ENCODE peak calls at places on chromosome 12, in five cellular contexts. U is left ventricle myocardium inferior, V is HL-60, L is RWPE1, W is astrocyte of the spinal cord. I is an unnamed sample.
A peak's percentile ranks its signal among the peaks of the same experiment; 100 is the strongest.

GRCh38 chr12:27665704-27666103 is 30.5 kb upstream of the REP15 start:
- DNase-seq in U (no peak), V (no peak), L (no peak), W (no peak), I (no peak)

GRCh38 chr12:2526371-2526770 is 268.4 kb upstream of the FKBP4 start:
- DNase-seq in U (no peak), V (no peak), L (no peak), W (no peak), I (no peak)

GRCh38 chr12:63917864-63918742 is 73.6 kb downstream of the SRGAP1 start:
- DNase-seq in U (no peak), V (peak; percentile 94), L (peak; percentile 90), W (peak; percentile 92), I (peak; percentile 97)

GRCh38 chr12:105036937-105037649 is 47.2 kb downstream of the ALDH1L2 start:
- DNase-seq in U (no peak), V (no peak), L (peak; percentile 8), W (no peak), I (no peak)

GRCh38 chr12:51589060-51589459 is 2.0 kb upstream of the SCN8A start:
- DNase-seq in U (no peak), V (no peak), L (no peak), W (no peak), I (no peak)

GRCh38 chr12:90940872-90941499 is 14.0 kb downstream of the CCER1 start:
- DNase-seq in U (no peak), V (no peak), L (peak; percentile 33), W (peak; percentile 74), I (peak; percentile 68)

GRCh38 chr12:95547522-95548055 is 3.7 kb downstream of the USP44 start:
- DNase-seq in U (no peak), V (no peak), L (no peak), W (peak; percentile 7), I (no peak)

GRCh38 chr12:4044101-4044500 is 170.9 kb upstream of the PARP11 start:
- DNase-seq in U (no peak), V (no peak), L (no peak), W (no peak), I (no peak)

GRCh38 chr12:128661216-128661550 is 162.6 kb downstream of the SLC15A4 start:
- DNase-seq in U (no peak), V (no peak), L (no peak), W (no peak), I (no peak)

GRCh38 chr12:131818821-131819585 is 9.2 kb upstream of the MMP17 start:
- DNase-seq in U (no peak), V (peak; percentile 74), L (no peak), W (no peak), I (no peak)

GRCh38 chr12:532908-533565 is 73.3 kb downstream of the B4GALNT3 start:
- DNase-seq in U (no peak), V (no peak), L (peak; percentile 44), W (no peak), I (peak; percentile 61)

GRCh38 chr12:95200128-95200973 is 16.9 kb downstream of the FGD6 start:
- DNase-seq in U (no peak), V (no peak), L (peak; percentile 20), W (no peak), I (peak; percentile 41)

GRCh38 chr12:82896979-82897378 is 210.3 kb downstream of the TMTC2 start:
- DNase-seq in U (no peak), V (no peak), L (peak; percentile 73), W (peak; percentile 47), I (peak; percentile 79)

GRCh38 chr12:57781241-57781640 is 1.3 kb upstream of the TSFM start:
- DNase-seq in U (no peak), V (no peak), L (no peak), W (no peak), I (no peak)

GRCh38 chr12:2288001-2288400 is 235.2 kb downstream of the CACNA1C start:
- DNase-seq in U (no peak), V (peak; percentile 78), L (no peak), W (peak; percentile 43), I (no peak)

GRCh38 chr12:87960557-87960956 is 68.6 kb downstream of the C12orf50 start:
- DNase-seq in U (no peak), V (no peak), L (no peak), W (no peak), I (no peak)

GRCh38 chr12:802242-802995 is 50.0 kb downstream of the WNK1 start:
- DNase-seq in U (no peak), V (no peak), L (no peak), W (no peak), I (no peak)

GRCh38 chr12:57765003-57765697 is 1.7 kb downstream of the CYP27B1 start:
- DNase-seq in U (peak; percentile 34), V (no peak), L (peak; percentile 69), W (no peak), I (peak; percentile 73)

GRCh38 chr12:64965920-64966319 is 141.5 kb downstream of the TBC1D30 start:
- DNase-seq in U (no peak), V (no peak), L (no peak), W (no peak), I (no peak)

GRCh38 chr12:116687888-116688287 is 50.0 kb downstream of the SPRING1 start:
- DNase-seq in U (peak; percentile 46), V (peak; percentile 56), L (no peak), W (no peak), I (peak; percentile 14)

GRCh38 chr12:131830335-131831020 is 2.3 kb downstream of the MMP17 start:
- DNase-seq in U (peak; percentile 86), V (peak; percentile 62), L (peak; percentile 63), W (peak; percentile 78), I (peak; percentile 80)

GRCh38 chr12:76108356-76108755 is 23.9 kb upstream of the NAP1L1 start:
- DNase-seq in U (no peak), V (no peak), L (no peak), W (no peak), I (no peak)

GRCh38 chr12:46546634-46547273 is 174.2 kb upstream of the SLC38A2 start:
- DNase-seq in U (no peak), V (no peak), L (peak; percentile 20), W (no peak), I (no peak)

GRCh38 chr12:59086124-59086523 is 165.8 kb upstream of the LRIG3 start:
- DNase-seq in U (no peak), V (no peak), L (no peak), W (no peak), I (no peak)

GRCh38 chr12:66269757-66270383 is 32.4 kb upstream of the HELB start:
- DNase-seq in U (no peak), V (no peak), L (peak; percentile 42), W (peak; percentile 52), I (peak; percentile 54)

GRCh38 chr12:24111591-24111990 is 162.1 kb upstream of the SOX5 start:
- DNase-seq in U (no peak), V (no peak), L (peak; percentile 10), W (peak; percentile 57), I (peak; percentile 17)
- TF ChIP-seq CTCF in U (no peak), V (no peak), L (no peak), W (no peak), I (no peak)

GRCh38 chr12:89551747-89552146 is 25.9 kb upstream of the POC1B start:
- DNase-seq in U (no peak), V (no peak), L (no peak), W (no peak), I (no peak)
- TF ChIP-seq CTCF in U (no peak), V (no peak), L (no peak), W (no peak), I (no peak)

GRCh38 chr12:31011336-31011735 is 62.3 kb upstream of the DDX11 start:
- DNase-seq in U (no peak), V (no peak), L (no peak), W (no peak), I (no peak)

GRCh38 chr12:31009976-31010375 is 63.7 kb upstream of the DDX11 start:
- DNase-seq in U (no peak), V (no peak), L (no peak), W (no peak), I (no peak)

GRCh38 chr12:31008961-31009840 is 64.5 kb upstream of the DDX11 start:
- DNase-seq in U (no peak), V (no peak), L (no peak), W (no peak), I (no peak)

GRCh38 chr12:31015215-31015614 is 58.4 kb upstream of the DDX11 start:
- DNase-seq in U (no peak), V (no peak), L (no peak), W (no peak), I (no peak)

GRCh38 chr12:31011746-31012567 is 61.7 kb upstream of the DDX11 start:
- DNase-seq in U (no peak), V (no peak), L (no peak), W (no peak), I (no peak)
- TF ChIP-seq CTCF in U (peak; percentile 22), V (no peak), L (no peak), W (peak; percentile 27), I (no peak)

GRCh38 chr12:123365141-123365917 is 682 bp upstream of the SBNO1 start:
- DNase-seq in U (peak; percentile 98), V (peak; percentile 97), L (peak; percentile 98), W (peak; percentile 99), I (peak; percentile 98)
- TF ChIP-seq CTCF in U (peak; percentile 80), V (peak; percentile 96), L (peak; percentile 86), W (peak; percentile 91), I (peak; percentile 59)

GRCh38 chr12:69566603-69567002 is 18.7 kb upstream of the CCT2 start:
- DNase-seq in U (no peak), V (no peak), L (no peak), W (no peak), I (no peak)
- TF ChIP-seq CTCF in U (no peak), V (no peak), L (no peak), W (peak; percentile 4), I (no peak)